ENCODE peak calls at places on chromosomes 2 and 18, in ten cellular contexts. I is upper lobe of right lung, F is Peyer's patch, O is A549, Q is thoracic aorta, T is uterus, D is RWPE1, R is transverse colon, K is MM.1S, A is pancreas. H is an unnamed sample.

GRCh38 chr2:218898109-218898878 is 17.6 kb downstream of the WNT10A start:
- DNase-seq in K (peak; percentile 77), Q (no peak), O (peak; percentile 71), R (peak; percentile 80), F (peak; percentile 83), A (peak; percentile 93), I (peak; percentile 86), T (peak; percentile 72), D (peak; percentile 65), H (no peak)

GRCh38 chr2:19688059-19688458 is 213.7 kb downstream of the TTC32 start:
- DNase-seq in Q (peak; percentile 58), F (no peak), K (no peak), R (no peak), I (no peak), T (no peak), A (no peak), O (no peak), D (no peak), H (no peak)

GRCh38 chr18:2406544-2406943 is 164.8 kb downstream of the METTL4 start:
- DNase-seq in I (no peak), T (no peak), R (no peak), K (no peak), F (no peak), A (no peak), O (no peak), Q (no peak), D (no peak), H (no peak)

GRCh38 chr2:178882666-178883440 is 75.6 kb upstream of the TTN start:
- DNase-seq in I (no peak), D (peak; percentile 19), O (no peak), T (no peak), R (no peak), F (no peak), A (no peak), Q (no peak), K (no peak), H (no peak)

GRCh38 chr2:100281521-100282438 is 40.5 kb downstream of the LONRF2 start:
- DNase-seq in O (no peak), Q (peak; percentile 41), K (no peak), D (no peak), R (no peak), F (no peak), I (no peak), T (peak; percentile 83), A (no peak), H (no peak)

GRCh38 chr2:74696758-74697327 is 42.8 kb downstream of the SEMA4F start:
- DNase-seq in F (no peak), A (no peak), T (no peak), R (no peak), Q (no peak), O (no peak), K (no peak), D (no peak), I (no peak), H (no peak)

GRCh38 chr2:83900859-83901258 is 558.2 kb downstream of the SUCLG1 start:
- DNase-seq in I (no peak), O (no peak), R (no peak), A (no peak), F (no peak), T (no peak), K (no peak), Q (no peak), D (peak; percentile 40), H (no peak)

GRCh38 chr2:163733301-163733938 is 2.4 kb downstream of the FIGN start:
- DNase-seq in A (no peak), R (no peak), Q (no peak), F (no peak), D (no peak), T (peak; percentile 14), I (no peak), K (no peak), O (no peak), H (no peak)

GRCh38 chr2:85785027-85785822 is 31.4 kb downstream of the ATOH8 start:
- DNase-seq in I (peak; percentile 77), O (no peak), D (no peak), A (peak; percentile 44), Q (no peak), F (peak; percentile 41), K (no peak), R (no peak), T (peak; percentile 68), H (peak; percentile 84)

GRCh38 chr2:167946367-167946955 is 300.9 kb downstream of the STK39 start:
- DNase-seq in T (no peak), O (no peak), R (no peak), A (no peak), K (no peak), D (no peak), Q (no peak), F (no peak), I (no peak), H (no peak)

GRCh38 chr2:240374085-240374907 is 61.2 kb upstream of the GPC1 start:
- DNase-seq in I (peak; percentile 75), Q (peak; percentile 32), A (no peak), R (peak; percentile 36), K (no peak), O (peak; percentile 75), F (no peak), T (peak; percentile 69), D (peak; percentile 79), H (no peak)

GRCh38 chr2:82478641-82479040 is 1980.4 kb downstream of the SUCLG1 start:
- DNase-seq in R (peak; percentile 56), D (no peak), O (no peak), F (no peak), Q (no peak), K (no peak), A (no peak), T (no peak), I (no peak), H (no peak)

GRCh38 chr2:26998323-26998722 is 27.9 kb downstream of the MAPRE3 start:
- DNase-seq in F (no peak), A (no peak), T (no peak), D (no peak), I (no peak), O (no peak), K (no peak), Q (no peak), R (no peak), H (no peak)
- TF ChIP-seq CTCF in F (no peak), A (no peak), T (no peak), D (no peak), I (no peak), O (no peak), K (no peak), Q (no peak), R (no peak), H (no peak)

GRCh38 chr18:80023173-80023572 is 11.1 kb upstream of the RBFA start:
- DNase-seq in O (no peak), I (no peak), A (no peak), K (no peak), T (no peak), F (no peak), R (no peak), Q (no peak), D (no peak), H (no peak)
- TF ChIP-seq CTCF in O (peak; percentile 46), I (peak; percentile 14), A (no peak), K (peak; percentile 32), T (no peak), F (no peak), R (peak; percentile 15), Q (no peak), D (no peak), H (no peak)

GRCh38 chr2:204886713-204887112 is 341.4 kb downstream of the PARD3B start:
- DNase-seq in Q (no peak), T (no peak), A (no peak), I (no peak), R (no peak), F (no peak), D (no peak), O (no peak), K (no peak), H (no peak)

GRCh38 chr2:204880928-204881327 is 335.7 kb downstream of the PARD3B start:
- DNase-seq in I (no peak), A (no peak), Q (no peak), D (no peak), K (no peak), O (no peak), F (no peak), R (no peak), T (no peak), H (no peak)

GRCh38 chr2:204881519-204882111 is 336.3 kb downstream of the PARD3B start:
- DNase-seq in I (no peak), F (no peak), Q (no peak), K (no peak), R (no peak), O (no peak), A (no peak), D (no peak), T (no peak), H (no peak)

GRCh38 chr2:204888222-204888621 is 342.9 kb downstream of the PARD3B start:
- DNase-seq in A (no peak), I (no peak), F (no peak), O (no peak), D (no peak), T (no peak), K (no peak), Q (no peak), R (no peak), H (no peak)

DNA sequence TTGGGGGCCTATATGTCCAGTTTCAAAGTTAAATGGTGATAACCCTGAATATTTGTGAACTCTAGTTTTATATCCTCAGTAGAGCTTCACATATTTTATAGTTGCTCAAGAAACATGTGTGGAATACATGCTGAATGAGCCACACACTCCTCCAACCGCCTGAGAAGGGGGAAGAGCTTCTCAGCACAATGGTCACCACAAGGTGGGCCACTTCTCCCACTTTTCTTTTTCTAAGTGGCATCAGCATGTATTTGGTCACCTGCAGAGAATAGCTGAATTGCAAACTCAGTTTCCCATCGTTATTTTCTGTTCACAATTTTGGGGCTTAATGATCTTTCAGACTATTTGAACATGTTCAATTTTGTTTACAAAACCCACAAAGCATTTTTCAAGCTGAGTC is 340.5 kb downstream of the PARD3B start:
- DNase-seq in F (no peak), A (no peak), Q (no peak), K (no peak), I (no peak), T (no peak), D (no peak), R (no peak), O (no peak), H (no peak)
- TF ChIP-seq CTCF in F (no peak), A (no peak), Q (no peak), K (no peak), I (no peak), T (no peak), D (no peak), R (no peak), O (no peak), H (no peak)

DNA sequence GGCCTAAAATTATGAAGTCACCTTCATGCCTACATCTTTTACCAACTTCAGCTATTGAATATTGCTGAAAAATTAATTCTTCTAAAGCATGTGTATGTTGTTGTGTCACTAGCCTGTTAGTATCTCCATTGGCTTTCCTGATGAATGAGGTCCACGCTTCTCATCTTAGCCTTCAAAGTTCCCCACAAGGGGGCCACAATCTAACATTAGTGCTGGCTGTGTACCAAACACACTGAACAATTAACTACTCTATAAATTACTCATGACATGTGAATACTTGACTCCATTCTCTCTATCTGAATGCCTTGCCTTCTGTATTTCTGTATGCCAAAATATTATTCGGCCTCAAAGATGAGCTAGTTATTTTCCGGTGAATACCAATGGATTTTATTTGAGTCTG is 208.7 kb upstream of the COL3A1 start:
- DNase-seq in I (no peak), T (no peak), D (peak; percentile 1), F (no peak), Q (no peak), R (no peak), K (no peak), A (no peak), O (no peak), H (no peak)
- TF ChIP-seq CTCF in I (no peak), T (no peak), D (no peak), F (no peak), Q (no peak), R (no peak), K (peak; percentile 19), A (no peak), O (peak; percentile 29), H (no peak)

H was measured in lower leg skin.